ENCODE peak calls at places on chromosomes 5 and 9, in six cellular contexts. A, F, Y, P, J and R are unnamed samples. For H3K4me1, the result is how much of the 10 kb centered on the place peaks cover.

GRCh38 chr5:80140496-80140895 is 105.3 kb downstream of the THBS4 start:
- DNase-seq in A (no peak), F (no peak), Y (no peak), P (no peak), J (no peak), R (no peak)

GRCh38 chr9:21252727-21253547 is 13.1 kb upstream of the IFNA14 start:
- DNase-seq in A (no peak), F (peak), Y (peak), P (no peak), J (peak), R (no peak)

GRCh38 chr9:90129446-90129845 is 513.2 kb downstream of the DIRAS2 start:
- DNase-seq in A (no peak), F (no peak), Y (no peak), P (no peak), J (no peak), R (no peak)

GRCh38 chr5:151617383-151617840 is 26.3 kb upstream of the FAT2 start:
- DNase-seq in A (no peak), F (no peak), Y (no peak), P (no peak), J (no peak), R (no peak)

GRCh38 chr9:111870774-111871542 is 25.7 kb upstream of the UGCG start:
- DNase-seq in A (no peak), F (no peak), Y (no peak), P (no peak), J (no peak), R (no peak)

GRCh38 chr9:22817181-22817580 is 370.6 kb downstream of the DMRTA1 start:
- DNase-seq in A (no peak), F (no peak), Y (no peak), P (no peak), J (no peak), R (no peak)

GRCh38 chr5:31442253-31442820 is 89.6 kb downstream of the DROSHA start:
- DNase-seq in A (no peak), F (no peak), Y (no peak), P (no peak), J (no peak), R (no peak)

GRCh38 chr5:66582499-66582898 is 13.7 kb upstream of the MAST4 start:
- DNase-seq in A (no peak), F (no peak), Y (no peak), P (no peak), J (no peak), R (no peak)

GRCh38 chr9:68953771-68954170 is 60.1 kb downstream of the PRKACG start:
- DNase-seq in A (no peak), F (no peak), Y (no peak), P (no peak), J (no peak), R (no peak)

GRCh38 chr5:131265318-131265803 is 1.5 kb downstream of the CDC42SE2 start:
- DNase-seq in A (no peak), F (no peak), Y (peak), P (no peak), J (peak), R (no peak)

DNA sequence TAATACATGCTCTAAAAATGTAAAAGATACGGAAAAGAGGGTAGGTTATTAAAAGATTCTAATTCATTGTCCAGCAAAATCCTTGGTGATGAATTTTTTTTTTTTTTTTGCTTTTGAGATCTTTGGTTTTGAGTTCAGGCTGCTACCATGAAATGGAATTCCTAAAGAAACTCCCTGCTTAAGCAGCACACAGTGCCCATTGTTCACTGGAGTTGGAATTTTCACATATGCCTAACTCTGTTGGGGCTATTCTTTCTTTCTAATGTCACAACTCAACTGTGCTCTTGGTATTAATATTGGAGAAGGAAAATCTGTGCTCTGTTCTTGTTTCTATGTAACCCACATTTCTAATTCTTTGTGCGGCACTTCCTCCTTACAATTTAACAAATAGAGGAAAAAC is 21.5 kb downstream of the MATR3 start:
- DNase-seq in A (no peak), F (no peak), Y (no peak), P (no peak), J (no peak), R (no peak)
- H3K4me1 ChIP-seq in A (under half), F (under half), Y (under half), P (half or more), J (under half), R (under half)

DNA sequence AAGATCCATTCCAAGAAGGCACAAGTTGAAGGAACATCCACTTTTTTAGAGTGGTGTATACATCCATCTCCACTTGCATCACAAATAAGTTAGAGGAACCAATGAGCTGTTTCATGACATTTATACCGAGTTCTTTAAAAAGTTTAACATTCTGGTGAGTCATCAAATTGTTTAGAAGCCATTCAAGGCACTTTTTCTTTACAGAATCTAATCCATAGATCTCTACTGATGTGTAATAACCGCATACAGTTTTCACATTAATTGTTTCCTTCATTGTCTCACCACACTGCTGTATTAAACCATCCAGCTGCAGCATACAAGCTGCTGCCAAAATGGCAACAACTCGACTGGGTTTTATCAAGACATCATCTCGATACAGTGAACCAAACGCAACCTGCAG is 754 bp downstream of the GMCL2 start:
- DNase-seq in A (no peak), F (no peak), Y (no peak), P (no peak), J (no peak), R (no peak)
- H3K27ac ChIP-seq in A (no peak), F (no peak), Y (no peak), P (no peak), J (no peak), R (no peak)

GRCh38 chr5:147559725-147560124 is 49.9 kb upstream of the DPYSL3 start:
- DNase-seq in A (peak), F (no peak), Y (no peak), P (no peak), J (no peak), R (no peak)
- H3K4me1 ChIP-seq in A (under half), F (under half), Y (under half), P (under half), J (under half), R (under half)

GRCh38 chr5:95899040-95899439 is 62.6 kb downstream of the ELL2 start:
- DNase-seq in A (no peak), F (no peak), Y (no peak), P (no peak), J (no peak), R (no peak)
- H3K27ac ChIP-seq in A (no peak), F (no peak), Y (no peak), P (no peak), J (no peak), R (no peak)

GRCh38 chr5:14603141-14603540 is 21.5 kb downstream of the OTULINL start:
- DNase-seq in A (no peak), F (no peak), Y (no peak), P (no peak), J (no peak), R (no peak)

GRCh38 chr5:14607089-14607488 is 25.5 kb downstream of the OTULINL start:
- DNase-seq in A (no peak), F (no peak), Y (no peak), P (no peak), J (no peak), R (no peak)

GRCh38 chr5:14608169-14608568 is 26.6 kb downstream of the OTULINL start:
- DNase-seq in A (no peak), F (no peak), Y (no peak), P (no peak), J (no peak), R (no peak)
- H3K4me1 ChIP-seq in A (under half), F (under half), Y (under half), P (under half), J (under half), R (under half)

GRCh38 chr5:139949710-139950109 is 93.4 kb downstream of the NRG2 start:
- DNase-seq in A (no peak), F (no peak), Y (no peak), P (no peak), J (no peak), R (no peak)

GRCh38 chr5:139950436-139950835 is 92.7 kb downstream of the NRG2 start:
- DNase-seq in A (no peak), F (no peak), Y (no peak), P (no peak), J (no peak), R (no peak)

GRCh38 chr5:139946006-139946405 is 97.1 kb downstream of the NRG2 start:
- DNase-seq in A (no peak), F (no peak), Y (no peak), P (no peak), J (no peak), R (no peak)

GRCh38 chr5:139942243-139942642 is 100.9 kb downstream of the NRG2 start:
- DNase-seq in A (no peak), F (no peak), Y (no peak), P (no peak), J (no peak), R (no peak)

GRCh38 chr5:139946440-139946839 is 96.7 kb downstream of the NRG2 start:
- DNase-seq in A (no peak), F (no peak), Y (no peak), P (no peak), J (no peak), R (no peak)
- H3K27ac ChIP-seq in A (no peak), F (no peak), Y (no peak), P (no peak), J (no peak), R (no peak)

DNA sequence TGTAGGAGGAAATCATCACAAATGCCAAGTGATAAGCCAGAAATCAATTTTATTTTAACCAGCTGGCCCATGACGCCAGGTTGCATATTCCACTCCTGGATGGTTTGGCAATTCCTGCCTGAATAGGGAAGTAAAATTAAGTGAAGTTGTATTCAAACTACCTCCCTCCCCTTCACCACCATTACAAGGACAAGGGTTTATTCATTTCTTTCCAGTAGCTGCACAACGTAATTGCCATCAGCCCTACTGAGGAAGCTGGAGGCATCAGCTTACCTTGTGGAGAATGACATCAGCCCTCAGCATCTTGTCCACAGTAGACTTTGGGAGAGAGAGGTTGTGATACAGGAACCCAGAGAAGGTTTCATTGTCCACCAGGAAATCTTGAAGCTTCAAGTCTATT is 66.5 kb downstream of the ABCA1 start:
- DNase-seq in A (no peak), F (no peak), Y (no peak), P (no peak), J (no peak), R (no peak)
- H3K4me1 ChIP-seq in A (under half), F (half or more), Y (under half), P (half or more), J (under half), R (half or more)

DNA sequence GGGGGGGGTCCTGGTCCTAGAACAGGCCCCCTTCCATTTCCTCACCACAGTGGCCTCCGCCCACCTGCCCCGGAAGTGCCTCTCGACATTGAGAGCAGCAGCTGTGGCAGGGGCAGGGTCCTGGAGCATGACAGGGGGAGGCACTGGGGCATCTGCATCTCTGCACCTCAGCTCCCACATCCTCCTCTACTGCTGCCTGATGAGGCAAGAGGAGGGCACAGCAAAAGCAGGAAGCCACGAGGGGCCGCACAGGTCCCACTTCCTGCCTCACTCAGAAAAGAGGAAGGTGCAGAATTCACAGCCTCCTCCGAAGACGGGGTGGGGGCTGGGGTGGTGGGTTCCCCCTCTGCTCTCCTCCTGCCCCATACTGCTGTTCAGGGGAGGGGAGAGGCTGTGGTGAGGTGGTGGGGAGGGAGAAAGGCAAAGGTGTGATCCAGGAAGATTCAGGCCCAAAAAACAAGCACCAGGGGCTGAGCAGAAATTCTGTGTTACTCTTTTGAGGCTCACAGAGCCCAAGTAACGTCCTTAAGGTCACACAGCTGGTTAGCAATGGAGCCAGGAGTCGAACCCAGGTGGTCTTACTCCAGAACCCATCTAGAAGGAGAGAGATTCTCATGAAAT is 14.7 kb downstream of the AKNA start:
- DNase-seq in A (no peak), F (peak), Y (peak), P (peak), J (no peak), R (no peak)
- H3K27ac ChIP-seq in A (no peak), F (peak), Y (no peak), P (peak), J (no peak), R (peak)

GRCh38 chr5:32810812-32811211 is 99.7 kb downstream of the NPR3 start:
- DNase-seq in A (no peak), F (no peak), Y (peak), P (no peak), J (no peak), R (no peak)
- H3K4me1 ChIP-seq in A (under half), F (under half), Y (under half), P (under half), J (under half), R (under half)

GRCh38 chr5:73031839-73032238 is 76.0 kb downstream of the FCHO2 start:
- DNase-seq in A (no peak), F (no peak), Y (peak), P (peak), J (no peak), R (no peak)
- H3K27ac ChIP-seq in A (no peak), F (no peak), Y (no peak), P (no peak), J (no peak), R (no peak)